ENCODE peak calls at places on chromosome 17, in nine cellular contexts. S, Q, B, R, K, X, J, G and A are unnamed samples.

GRCh38 chr17:57706761-57707160 is 38.3 kb downstream of the CCDC182 start:
- DNase-seq in S (no peak), Q (no peak), X (no peak), G (no peak), R (no peak), J (no peak), K (no peak), B (no peak), A (no peak)

GRCh38 chr17:19329839-19330238 is 32.7 kb downstream of the B9D1 start:
- DNase-seq in K (no peak), B (no peak), J (no peak), Q (no peak), S (no peak), R (no peak), X (no peak), G (no peak), A (no peak)

GRCh38 chr17:37743875-37744632 is 805 bp downstream of the HNF1B start:
- DNase-seq in R (peak), G (no peak), S (no peak), Q (peak), K (no peak), X (no peak), J (no peak), B (no peak), A (no peak)

GRCh38 chr17:27990100-27990499 is 52.4 kb upstream of the NLK start:
- DNase-seq in B (no peak), J (no peak), K (no peak), R (no peak), Q (no peak), G (no peak), X (no peak), S (no peak), A (no peak)

GRCh38 chr17:75506134-75506533 is 9.2 kb downstream of the CASKIN2 start:
- DNase-seq in K (no peak), X (no peak), G (no peak), R (no peak), J (no peak), S (no peak), B (no peak), Q (no peak), A (no peak)

GRCh38 chr17:50861334-50861676 is 4.8 kb downstream of the TOB1 start:
- DNase-seq in Q (no peak), K (no peak), G (no peak), X (no peak), B (no peak), R (no peak), J (no peak), S (no peak), A (no peak)

GRCh38 chr17:32822996-32823395 is 53.9 kb downstream of the MYO1D start:
- DNase-seq in G (no peak), X (no peak), J (no peak), K (peak), B (no peak), R (no peak), S (no peak), Q (no peak), A (no peak)

GRCh38 chr17:42969006-42969581 is 4.8 kb upstream of the AARSD1 start:
- DNase-seq in G (peak), K (peak), X (no peak), S (no peak), Q (no peak), B (no peak), R (no peak), J (peak), A (peak)